ENCODE peak calls at places on chromosome 9, in nine cellular contexts. One of them, this sample, is unnamed.

GRCh38 chr9:4349841-4350418 is 50.1 kb upstream of the GLIS3 start:
- DNase-seq in cardiac muscle cell: no peak
- DNase-seq in transverse colon: no peak
- DNase-seq in A549: no peak
- DNase-seq in SK-N-SH: no peak
- DNase-seq in heart right ventricle: no peak
- DNase-seq in fibroblast of lung: no peak
- DNase-seq in brain microvascular endothelial cell: no peak
- DNase-seq in upper lobe of left lung: no peak
- DNase-seq in this sample: no peak

GRCh38 chr9:120928720-120929389 is 2.3 kb upstream of the TRAF1 start:
- DNase-seq in brain microvascular endothelial cell: no peak
- DNase-seq in cardiac muscle cell: peak
- DNase-seq in SK-N-SH: peak
- DNase-seq in transverse colon: peak
- DNase-seq in fibroblast of lung: peak
- DNase-seq in upper lobe of left lung: peak
- DNase-seq in A549: peak
- DNase-seq in heart right ventricle: peak
- DNase-seq in this sample: no peak

GRCh38 chr9:100355561-100355960 is 2.8 kb upstream of the TEX10 start:
- DNase-seq in brain microvascular endothelial cell: no peak
- DNase-seq in transverse colon: no peak
- DNase-seq in fibroblast of lung: no peak
- DNase-seq in SK-N-SH: no peak
- DNase-seq in upper lobe of left lung: no peak
- DNase-seq in A549: no peak
- DNase-seq in heart right ventricle: no peak
- DNase-seq in cardiac muscle cell: no peak
- DNase-seq in this sample: no peak

GRCh38 chr9:20270176-20270575 is 352.1 kb downstream of the MLLT3 start:
- DNase-seq in transverse colon: no peak
- DNase-seq in cardiac muscle cell: no peak
- DNase-seq in heart right ventricle: no peak
- DNase-seq in A549: no peak
- DNase-seq in brain microvascular endothelial cell: no peak
- DNase-seq in SK-N-SH: no peak
- DNase-seq in fibroblast of lung: no peak
- DNase-seq in upper lobe of left lung: no peak
- DNase-seq in this sample: no peak

GRCh38 chr9:137045294-137046093 is 483 bp downstream of the NPDC1 start:
- DNase-seq in upper lobe of left lung: no peak
- DNase-seq in transverse colon: no peak
- DNase-seq in heart right ventricle: no peak
- DNase-seq in brain microvascular endothelial cell: peak
- DNase-seq in SK-N-SH: peak
- DNase-seq in cardiac muscle cell: peak
- DNase-seq in A549: no peak
- DNase-seq in fibroblast of lung: peak
- DNase-seq in this sample: no peak

GRCh38 chr9:89518466-89519392 is 20.8 kb upstream of the SEMA4D start:
- DNase-seq in A549: no peak
- DNase-seq in heart right ventricle: no peak
- DNase-seq in brain microvascular endothelial cell: no peak
- DNase-seq in transverse colon: no peak
- DNase-seq in fibroblast of lung: no peak
- DNase-seq in upper lobe of left lung: no peak
- DNase-seq in cardiac muscle cell: no peak
- DNase-seq in SK-N-SH: no peak
- DNase-seq in this sample: no peak

GRCh38 chr9:83472221-83472665 is 66.0 kb downstream of the FRMD3 start:
- DNase-seq in upper lobe of left lung: no peak
- DNase-seq in transverse colon: peak
- DNase-seq in SK-N-SH: no peak
- DNase-seq in fibroblast of lung: peak
- DNase-seq in heart right ventricle: peak
- DNase-seq in brain microvascular endothelial cell: peak
- DNase-seq in A549: peak
- DNase-seq in cardiac muscle cell: peak
- DNase-seq in this sample: no peak

GRCh38 chr9:21616082-21616778 is 134.1 kb upstream of the IFNE start:
- DNase-seq in transverse colon: no peak
- DNase-seq in fibroblast of lung: peak
- DNase-seq in brain microvascular endothelial cell: peak
- DNase-seq in SK-N-SH: no peak
- DNase-seq in upper lobe of left lung: no peak
- DNase-seq in cardiac muscle cell: peak
- DNase-seq in A549: peak
- DNase-seq in heart right ventricle: no peak
- DNase-seq in this sample: peak

GRCh38 chr9:4922101-4922500 is 63.0 kb upstream of the JAK2 start:
- DNase-seq in A549: no peak
- DNase-seq in heart right ventricle: no peak
- DNase-seq in upper lobe of left lung: no peak
- DNase-seq in transverse colon: no peak
- DNase-seq in SK-N-SH: no peak
- DNase-seq in cardiac muscle cell: no peak
- DNase-seq in brain microvascular endothelial cell: no peak
- DNase-seq in fibroblast of lung: no peak
- DNase-seq in this sample: no peak

GRCh38 chr9:111897831-111898144 is 1.2 kb downstream of the UGCG start:
- DNase-seq in SK-N-SH: peak
- DNase-seq in brain microvascular endothelial cell: no peak
- DNase-seq in fibroblast of lung: peak
- DNase-seq in cardiac muscle cell: peak
- DNase-seq in transverse colon: peak
- DNase-seq in A549: no peak
- DNase-seq in upper lobe of left lung: no peak
- DNase-seq in heart right ventricle: no peak
- DNase-seq in this sample: no peak

GRCh38 chr9:12566411-12566810 is 126.8 kb upstream of the TYRP1 start:
- DNase-seq in A549: no peak
- DNase-seq in brain microvascular endothelial cell: no peak
- DNase-seq in upper lobe of left lung: no peak
- DNase-seq in fibroblast of lung: no peak
- DNase-seq in SK-N-SH: no peak
- DNase-seq in transverse colon: no peak
- DNase-seq in cardiac muscle cell: no peak
- DNase-seq in heart right ventricle: no peak
- DNase-seq in this sample: no peak

GRCh38 chr9:137299938-137300337 is 2.1 kb downstream of the NRARP start:
- DNase-seq in SK-N-SH: no peak
- DNase-seq in transverse colon: peak
- DNase-seq in brain microvascular endothelial cell: no peak
- DNase-seq in heart right ventricle: peak
- DNase-seq in A549: no peak
- DNase-seq in upper lobe of left lung: no peak
- DNase-seq in cardiac muscle cell: no peak
- DNase-seq in fibroblast of lung: no peak
- DNase-seq in this sample: no peak

GRCh38 chr9:108535526-108535925 is 320.3 kb downstream of the ACTL7B start:
- DNase-seq in brain microvascular endothelial cell: no peak
- DNase-seq in transverse colon: peak
- DNase-seq in SK-N-SH: peak
- DNase-seq in cardiac muscle cell: no peak
- DNase-seq in upper lobe of left lung: no peak
- DNase-seq in heart right ventricle: no peak
- DNase-seq in A549: peak
- DNase-seq in fibroblast of lung: no peak
- DNase-seq in this sample: no peak

GRCh38 chr9:132309056-132309455 is 45.7 kb downstream of the SETX start:
- DNase-seq in cardiac muscle cell: no peak
- DNase-seq in transverse colon: no peak
- DNase-seq in brain microvascular endothelial cell: no peak
- DNase-seq in fibroblast of lung: no peak
- DNase-seq in heart right ventricle: no peak
- DNase-seq in SK-N-SH: no peak
- DNase-seq in A549: no peak
- DNase-seq in upper lobe of left lung: no peak
- DNase-seq in this sample: no peak

GRCh38 chr9:132312426-132312825 is 42.4 kb downstream of the SETX start:
- DNase-seq in fibroblast of lung: no peak
- DNase-seq in brain microvascular endothelial cell: no peak
- DNase-seq in transverse colon: no peak
- DNase-seq in SK-N-SH: no peak
- DNase-seq in heart right ventricle: no peak
- DNase-seq in cardiac muscle cell: no peak
- DNase-seq in A549: no peak
- DNase-seq in upper lobe of left lung: no peak
- DNase-seq in this sample: no peak

GRCh38 chr9:132311978-132312377 is 42.8 kb downstream of the SETX start:
- DNase-seq in transverse colon: no peak
- DNase-seq in cardiac muscle cell: no peak
- DNase-seq in brain microvascular endothelial cell: no peak
- DNase-seq in upper lobe of left lung: no peak
- DNase-seq in heart right ventricle: no peak
- DNase-seq in SK-N-SH: no peak
- DNase-seq in A549: no peak
- DNase-seq in fibroblast of lung: no peak
- DNase-seq in this sample: no peak

DNA sequence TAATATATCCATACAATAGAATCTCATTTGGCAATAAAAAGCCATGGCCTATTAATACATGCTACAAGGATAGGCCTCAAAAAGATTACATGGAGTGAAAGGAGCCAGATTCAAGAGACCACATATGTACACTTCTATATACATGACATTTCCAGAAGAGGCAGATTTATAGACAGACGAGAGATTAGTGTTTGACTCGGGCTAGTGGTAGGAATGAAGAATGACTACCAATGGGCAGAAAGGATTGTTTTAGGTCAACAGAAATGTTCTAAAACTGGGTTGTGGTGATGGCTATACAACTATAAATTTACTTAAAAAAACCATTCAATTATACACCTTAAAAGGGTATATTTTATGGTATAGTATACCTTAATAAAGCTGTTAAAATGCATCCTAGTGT is 41.9 kb downstream of the SETX start:
- DNase-seq in brain microvascular endothelial cell: no peak
- DNase-seq in cardiac muscle cell: no peak
- DNase-seq in fibroblast of lung: no peak
- DNase-seq in A549: peak
- DNase-seq in upper lobe of left lung: no peak
- DNase-seq in heart right ventricle: no peak
- DNase-seq in transverse colon: no peak
- DNase-seq in SK-N-SH: no peak
- DNase-seq in this sample: no peak
- TF ChIP-seq CTCF in brain microvascular endothelial cell: peak
- TF ChIP-seq CTCF in cardiac muscle cell: peak
- TF ChIP-seq CTCF in fibroblast of lung: peak
- TF ChIP-seq CTCF in A549: no peak
- TF ChIP-seq CTCF in upper lobe of left lung: no peak
- TF ChIP-seq CTCF in heart right ventricle: no peak
- TF ChIP-seq CTCF in transverse colon: no peak
- TF ChIP-seq CTCF in SK-N-SH: peak
- TF ChIP-seq CTCF in this sample: peak

GRCh38 chr9:95512751-95513120 is 4.0 kb downstream of the PTCH1 start:
- DNase-seq in upper lobe of left lung: no peak
- DNase-seq in A549: no peak
- DNase-seq in cardiac muscle cell: no peak
- DNase-seq in heart right ventricle: no peak
- DNase-seq in fibroblast of lung: no peak
- DNase-seq in transverse colon: no peak
- DNase-seq in SK-N-SH: no peak
- DNase-seq in brain microvascular endothelial cell: no peak
- DNase-seq in this sample: no peak
- H3K4me3 ChIP-seq in upper lobe of left lung: no peak
- H3K4me3 ChIP-seq in A549: no peak
- H3K4me3 ChIP-seq in cardiac muscle cell: peak
- H3K4me3 ChIP-seq in heart right ventricle: no peak
- H3K4me3 ChIP-seq in fibroblast of lung: peak
- H3K4me3 ChIP-seq in transverse colon: peak
- H3K4me3 ChIP-seq in SK-N-SH: no peak
- H3K4me3 ChIP-seq in brain microvascular endothelial cell: no peak
- H3K4me3 ChIP-seq in this sample: peak

GRCh38 chr9:131399972-131400371 is 6.1 kb downstream of the PRRC2B start:
- DNase-seq in upper lobe of left lung: no peak
- DNase-seq in cardiac muscle cell: no peak
- DNase-seq in transverse colon: no peak
- DNase-seq in heart right ventricle: no peak
- DNase-seq in A549: no peak
- DNase-seq in SK-N-SH: no peak
- DNase-seq in brain microvascular endothelial cell: no peak
- DNase-seq in fibroblast of lung: no peak
- DNase-seq in this sample: no peak

GRCh38 chr9:131402073-131402472 is 8.2 kb downstream of the PRRC2B start:
- DNase-seq in A549: peak
- DNase-seq in heart right ventricle: no peak
- DNase-seq in SK-N-SH: no peak
- DNase-seq in brain microvascular endothelial cell: no peak
- DNase-seq in cardiac muscle cell: no peak
- DNase-seq in transverse colon: no peak
- DNase-seq in upper lobe of left lung: no peak
- DNase-seq in fibroblast of lung: peak
- DNase-seq in this sample: no peak

GRCh38 chr9:131398204-131398603 is 4.3 kb downstream of the PRRC2B start:
- DNase-seq in cardiac muscle cell: no peak
- DNase-seq in upper lobe of left lung: peak
- DNase-seq in transverse colon: peak
- DNase-seq in heart right ventricle: no peak
- DNase-seq in SK-N-SH: no peak
- DNase-seq in fibroblast of lung: peak
- DNase-seq in A549: no peak
- DNase-seq in brain microvascular endothelial cell: no peak
- DNase-seq in this sample: no peak

GRCh38 chr9:131402738-131403492 is 9.0 kb downstream of the PRRC2B start:
- DNase-seq in fibroblast of lung: peak
- DNase-seq in A549: peak
- DNase-seq in upper lobe of left lung: peak
- DNase-seq in brain microvascular endothelial cell: peak
- DNase-seq in heart right ventricle: peak
- DNase-seq in SK-N-SH: no peak
- DNase-seq in cardiac muscle cell: peak
- DNase-seq in transverse colon: peak
- DNase-seq in this sample: peak

DNA sequence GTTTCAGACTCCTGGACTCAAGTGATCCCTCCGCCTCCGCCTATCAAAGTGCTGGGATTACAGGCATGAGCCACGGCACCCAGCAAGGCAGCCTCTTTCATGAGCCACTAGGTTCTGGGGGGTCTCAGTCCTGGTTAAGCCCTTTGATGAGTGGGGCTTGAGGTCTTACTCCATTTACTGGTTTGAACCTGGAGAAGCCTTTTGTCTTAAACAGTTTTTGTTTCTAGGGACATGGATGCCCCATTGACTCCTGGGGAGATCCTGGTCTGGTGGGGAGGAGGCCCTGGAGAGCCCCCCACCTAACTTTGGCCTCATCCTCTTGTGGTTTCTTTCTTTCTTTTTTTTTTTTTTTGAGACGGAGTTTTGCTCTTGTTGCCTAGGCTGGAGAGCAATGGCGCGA is 6.7 kb downstream of the PRRC2B start:
- DNase-seq in heart right ventricle: no peak
- DNase-seq in A549: no peak
- DNase-seq in transverse colon: no peak
- DNase-seq in fibroblast of lung: no peak
- DNase-seq in SK-N-SH: no peak
- DNase-seq in cardiac muscle cell: no peak
- DNase-seq in brain microvascular endothelial cell: no peak
- DNase-seq in upper lobe of left lung: no peak
- DNase-seq in this sample: no peak
- H3K27ac ChIP-seq in heart right ventricle: peak
- H3K27ac ChIP-seq in A549: no peak
- H3K27ac ChIP-seq in transverse colon: peak
- H3K27ac ChIP-seq in fibroblast of lung: no peak
- H3K27ac ChIP-seq in SK-N-SH: no peak
- H3K27ac ChIP-seq in cardiac muscle cell: no peak
- H3K27ac ChIP-seq in brain microvascular endothelial cell: no peak
- H3K27ac ChIP-seq in upper lobe of left lung: peak
- H3K27ac ChIP-seq in this sample: no peak

GRCh38 chr9:115591584-115591984 is 473.6 kb upstream of the TNC start:
- DNase-seq in heart right ventricle: peak
- DNase-seq in cardiac muscle cell: peak
- DNase-seq in transverse colon: peak
- DNase-seq in fibroblast of lung: peak
- DNase-seq in brain microvascular endothelial cell: peak
- DNase-seq in upper lobe of left lung: peak
- DNase-seq in A549: peak
- DNase-seq in SK-N-SH: peak
- DNase-seq in this sample: peak
- TF ChIP-seq CTCF in heart right ventricle: peak
- TF ChIP-seq CTCF in cardiac muscle cell: peak
- TF ChIP-seq CTCF in transverse colon: peak
- TF ChIP-seq CTCF in fibroblast of lung: peak
- TF ChIP-seq CTCF in brain microvascular endothelial cell: peak
- TF ChIP-seq CTCF in upper lobe of left lung: peak
- TF ChIP-seq CTCF in A549: peak
- TF ChIP-seq CTCF in SK-N-SH: peak
- TF ChIP-seq CTCF in this sample: peak

This sample was measured in AG04450.